ENCODE peak calls at places on chromosomes 3 and 15, in five cellular contexts. Z is NB4, J is MM.1S, O is GM23338, I is psoas muscle. L is an unnamed sample.

GRCh38 chr3:165389064-165389463 is 192.9 kb upstream of the SLITRK3 start:
- DNase-seq in Z (no peak), J (no peak), O (no peak), I (no peak), L (no peak)

GRCh38 chr3:53835257-53835656 is 11.0 kb downstream of the CHDH start:
- DNase-seq in Z (no peak), J (no peak), O (no peak), I (no peak), L (no peak)

GRCh38 chr3:14461748-14462324 is 59.4 kb downstream of the SLC6A6 start:
- DNase-seq in Z (peak; percentile 58), J (peak; percentile 20), O (peak; percentile 68), I (no peak), L (peak; percentile 80)

GRCh38 chr15:92869263-92869940 is 30.7 kb upstream of the CHD2 start:
- DNase-seq in Z (no peak), J (no peak), O (no peak), I (no peak), L (no peak)

GRCh38 chr3:77370413-77370812 is 330.5 kb downstream of the ROBO2 start:
- DNase-seq in Z (no peak), J (no peak), O (no peak), I (peak; percentile 43), L (no peak)

GRCh38 chr3:190265795-190266194 is 56.5 kb downstream of the CLDN1 start:
- DNase-seq in Z (no peak), J (no peak), O (no peak), I (no peak), L (no peak)

GRCh38 chr15:88657326-88658069 is 18.7 kb downstream of the ISG20 start:
- DNase-seq in Z (peak; percentile 55), J (peak; percentile 68), O (peak; percentile 76), I (no peak), L (peak; percentile 75)

GRCh38 chr15:63971427-63971805 is 74.9 kb downstream of the DAPK2 start:
- DNase-seq in Z (no peak), J (peak; percentile 64), O (no peak), I (peak; percentile 73), L (no peak)

GRCh38 chr3:106542101-106542769 is 673.4 kb upstream of the CBLB start:
- DNase-seq in Z (peak; percentile 40), J (no peak), O (peak; percentile 26), I (no peak), L (no peak)

GRCh38 chr3:30810617-30811016 is 83.8 kb downstream of the GADL1 start:
- DNase-seq in Z (no peak), J (no peak), O (peak; percentile 4), I (no peak), L (no peak)

GRCh38 chr15:40314723-40315276 is 7.1 kb upstream of the PLCB2 start:
- DNase-seq in Z (no peak), J (no peak), O (no peak), I (no peak), L (no peak)

GRCh38 chr3:115399751-115400150 is 223.6 kb upstream of the GAP43 start:
- DNase-seq in Z (no peak), J (no peak), O (peak; percentile 47), I (no peak), L (no peak)

GRCh38 chr3:33624756-33625155 is 93.3 kb downstream of the CLASP2 start:
- DNase-seq in Z (no peak), J (no peak), O (no peak), I (no peak), L (no peak)

GRCh38 chr15:50487287-50487686 is 59.2 kb downstream of the USP50 start:
- DNase-seq in Z (no peak), J (no peak), O (no peak), I (no peak), L (peak; percentile 30)

GRCh38 chr3:102174312-102174712 is 260.5 kb upstream of the ZPLD1 start:
- DNase-seq in Z (no peak), J (no peak), O (no peak), I (no peak), L (no peak)

DNA sequence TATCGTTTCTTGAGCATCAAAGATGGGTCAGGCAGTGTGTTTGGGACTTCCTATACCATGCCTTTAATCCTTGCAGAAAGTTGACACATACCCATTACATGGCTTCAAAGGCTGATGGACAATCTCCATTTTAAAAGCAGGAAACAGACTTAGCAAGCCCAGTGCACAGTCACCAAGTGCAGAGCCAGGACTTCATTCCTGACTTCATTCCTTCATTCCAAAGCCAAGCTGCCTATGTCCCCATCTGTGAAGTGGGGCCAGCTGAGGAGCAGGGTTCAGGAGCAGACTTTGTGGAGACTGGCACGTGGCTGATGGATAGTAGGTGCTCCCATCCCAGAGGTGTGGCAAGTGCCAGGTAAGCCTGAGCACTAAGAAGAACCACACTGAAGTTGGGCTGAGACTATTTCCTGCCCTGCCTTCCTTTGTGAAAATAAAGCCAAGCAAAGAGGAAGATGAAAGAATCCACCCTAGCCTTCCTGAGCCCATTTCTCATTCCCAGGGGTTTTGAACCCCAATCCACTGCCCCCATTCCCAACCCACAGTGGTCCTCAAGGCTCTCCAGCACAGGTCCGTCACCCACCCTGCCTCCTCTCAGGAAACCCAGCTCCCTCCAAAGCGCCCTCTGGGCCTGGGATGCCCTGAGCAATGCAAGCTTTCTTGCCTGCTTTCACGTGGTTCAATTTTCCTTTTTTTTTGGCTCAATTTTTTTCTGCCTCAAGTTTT is 1.8 kb downstream of the CX3CR1 start:
- DNase-seq in Z (no peak), J (no peak), O (no peak), I (no peak), L (no peak)
- TF ChIP-seq CTCF in Z (no peak), J (no peak), O (no peak), I (no peak), L (no peak)

DNA sequence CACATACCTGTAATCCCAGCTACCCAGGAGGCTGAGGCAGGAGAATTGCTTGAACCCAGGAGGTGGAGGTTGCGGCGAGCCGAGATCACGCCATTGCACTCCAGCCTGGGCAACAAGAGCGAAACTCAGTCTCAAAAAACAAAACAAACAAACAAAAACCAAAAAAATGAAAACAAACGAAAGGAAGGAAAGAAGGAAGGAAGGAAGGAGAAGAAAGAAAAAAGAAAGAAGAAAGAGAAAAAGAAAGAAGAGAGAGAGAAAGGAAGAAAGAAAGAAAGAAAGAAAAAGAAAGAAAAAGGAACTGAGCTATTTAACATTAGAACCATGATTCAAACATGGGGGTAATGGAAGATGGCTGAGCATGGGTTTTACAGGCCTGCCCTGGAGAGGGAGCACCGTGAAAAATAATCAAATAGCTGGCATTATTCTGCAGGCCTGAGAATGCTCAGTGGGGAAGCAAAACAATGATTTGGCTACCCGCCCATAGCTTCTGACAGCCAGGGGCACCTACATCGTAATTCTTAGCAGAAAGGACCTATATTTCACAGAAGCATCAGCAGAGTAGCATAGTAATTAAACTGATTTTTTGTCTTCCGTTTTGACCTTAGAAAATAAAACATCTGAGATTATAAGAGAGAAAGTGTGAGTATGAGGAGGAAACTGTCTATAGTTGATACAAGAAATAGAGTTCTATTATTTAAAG is 37.7 kb downstream of the BFSP2 start:
- DNase-seq in Z (no peak), J (no peak), O (peak; percentile 27), I (no peak), L (no peak)
- TF ChIP-seq CTCF in Z (no peak), J (peak; percentile 9), O (no peak), I (no peak), L (no peak)

GRCh38 chr15:59812185-59812870 is 123.2 kb upstream of the BNIP2 start:
- DNase-seq in Z (no peak), J (no peak), O (peak; percentile 29), I (no peak), L (no peak)
- TF ChIP-seq CTCF in Z (no peak), J (no peak), O (no peak), I (no peak), L (no peak)

GRCh38 chr3:186932281-186933181 is 2.2 kb downstream of the ST6GAL1 start:
- DNase-seq in Z (no peak), J (no peak), O (no peak), I (no peak), L (no peak)

GRCh38 chr3:186929676-186930075 is 650 bp upstream of the ST6GAL1 start:
- DNase-seq in Z (no peak), J (no peak), O (peak; percentile 17), I (no peak), L (no peak)

GRCh38 chr3:186930639-186931486 is 537 bp downstream of the ST6GAL1 start:
- DNase-seq in Z (peak; percentile 88), J (peak; percentile 97), O (peak; percentile 94), I (peak; percentile 82), L (peak; percentile 81)

GRCh38 chr3:186930143-186930638 is at the start of gene ST6GAL1:
- DNase-seq in Z (peak; percentile 80), J (peak; percentile 88), O (peak; percentile 93), I (peak; percentile 85), L (peak; percentile 87)

GRCh38 chr3:186931487-186932280 is 1.4 kb downstream of the ST6GAL1 start:
- DNase-seq in Z (peak; percentile 36), J (peak; percentile 66), O (peak; percentile 67), I (no peak), L (peak; percentile 64)
- TF ChIP-seq CTCF in Z (no peak), J (no peak), O (no peak), I (no peak), L (no peak)

GRCh38 chr3:119418091-119418512 is 45.3 kb downstream of the TMEM39A start:
- DNase-seq in Z (no peak), J (no peak), O (no peak), I (no peak), L (no peak)

GRCh38 chr3:119418641-119419040 is 44.8 kb downstream of the TMEM39A start:
- DNase-seq in Z (no peak), J (no peak), O (no peak), I (no peak), L (no peak)

GRCh38 chr3:119420196-119420595 is 43.2 kb downstream of the TMEM39A start:
- DNase-seq in Z (no peak), J (no peak), O (peak; percentile 65), I (no peak), L (no peak)
- TF ChIP-seq CTCF in Z (no peak), J (peak; percentile 9), O (peak; percentile 56), I (no peak), L (no peak)

DNA sequence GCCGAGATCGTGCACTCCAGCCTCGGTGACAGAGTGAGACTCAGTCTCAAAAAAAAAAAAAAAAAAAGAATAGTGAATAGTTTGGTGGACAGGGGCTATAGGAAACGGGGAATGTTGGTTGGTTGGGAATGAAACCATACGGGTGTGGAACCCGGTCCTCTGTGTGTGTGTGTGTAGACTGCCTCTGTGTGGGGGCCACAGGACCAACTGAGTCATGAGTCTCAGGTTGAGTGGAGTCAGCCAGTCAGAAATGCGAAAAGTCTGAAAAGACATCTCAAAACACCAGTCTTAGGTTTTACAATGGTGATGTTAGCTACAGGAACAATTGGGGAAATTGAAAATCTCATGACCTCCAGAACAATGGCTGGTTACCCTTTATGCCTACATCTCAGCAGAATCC is 44.5 kb downstream of the ZDHHC19 start:
- DNase-seq in Z (peak; percentile 30), J (no peak), O (no peak), I (peak; percentile 9), L (no peak)
- TF ChIP-seq CTCF in Z (no peak), J (no peak), O (no peak), I (no peak), L (no peak)